ENCODE peak calls at places on chromosomes 4 and X, in eight cellular contexts. F, H, T, W, G, K, U and O are unnamed samples.

GRCh38 chr4:98908703-98909262 is 20.1 kb downstream of the EIF4E start:
- DNase-seq in F (no peak), H (no peak), T (no peak), W (no peak), G (no peak), K (no peak), U (no peak), O (no peak)

GRCh38 chrX:97328853-97329252 is 445.1 kb downstream of the RPA4 start:
- DNase-seq in F (no peak), H (no peak), T (no peak), W (no peak), G (no peak), K (no peak), U (peak), O (no peak)

GRCh38 chr4:88177981-88178632 is 19.7 kb upstream of the ABCG2 start:
- DNase-seq in F (no peak), H (no peak), T (no peak), W (peak), G (no peak), K (no peak), U (no peak), O (no peak)

GRCh38 chrX:115531818-115532403 is 29.1 kb upstream of the PLS3 start:
- DNase-seq in F (no peak), H (no peak), T (no peak), W (no peak), G (no peak), K (no peak), U (no peak), O (no peak)

GRCh38 chrX:42096262-42096939 is 173.0 kb upstream of the CASK start:
- DNase-seq in F (no peak), H (no peak), T (peak), W (no peak), G (no peak), K (no peak), U (no peak), O (no peak)

GRCh38 chr4:137967480-137968190 is 274.5 kb downstream of the SLC7A11 start:
- DNase-seq in F (no peak), H (no peak), T (no peak), W (no peak), G (no peak), K (no peak), U (no peak), O (no peak)

GRCh38 chr4:1204828-1205591 is 32.6 kb upstream of the SPON2 start:
- DNase-seq in F (peak), H (peak), T (peak), W (peak), G (no peak), K (peak), U (peak), O (no peak)

GRCh38 chr4:121072080-121072835 is at the start of gene NDNF:
- DNase-seq in F (peak), H (no peak), T (no peak), W (peak), G (no peak), K (no peak), U (peak), O (no peak)

GRCh38 chr4:105527081-105527480 is 25.3 kb upstream of the ARHGEF38 start:
- DNase-seq in F (no peak), H (no peak), T (no peak), W (no peak), G (no peak), K (no peak), U (no peak), O (no peak)

GRCh38 chr4:1309261-1310010 is 19.7 kb downstream of the MAEA start:
- DNase-seq in F (peak), H (peak), T (peak), W (peak), G (peak), K (peak), U (peak), O (peak)

GRCh38 chrX:41779941-41780340 is 56.0 kb downstream of the GPR82 start:
- DNase-seq in F (no peak), H (no peak), T (no peak), W (no peak), G (no peak), K (no peak), U (no peak), O (no peak)

GRCh38 chr4:146957252-146957651 is 11.6 kb upstream of the TTC29 start:
- DNase-seq in F (no peak), H (no peak), T (no peak), W (no peak), G (no peak), K (no peak), U (no peak), O (no peak)
- TF ChIP-seq POLR2AphosphoS5 in F (no peak), H (no peak), T (no peak), W (no peak), G (no peak), K (no peak), U (no peak), O (no peak)

GRCh38 chr4:114146947-114147618 is 167.6 kb upstream of the ARSJ start:
- DNase-seq in F (no peak), H (no peak), T (no peak), W (no peak), G (no peak), K (no peak), U (no peak), O (no peak)
- TF ChIP-seq POLR2AphosphoS5 in F (no peak), H (no peak), T (no peak), W (no peak), G (no peak), K (no peak), U (no peak), O (no peak)

DNA sequence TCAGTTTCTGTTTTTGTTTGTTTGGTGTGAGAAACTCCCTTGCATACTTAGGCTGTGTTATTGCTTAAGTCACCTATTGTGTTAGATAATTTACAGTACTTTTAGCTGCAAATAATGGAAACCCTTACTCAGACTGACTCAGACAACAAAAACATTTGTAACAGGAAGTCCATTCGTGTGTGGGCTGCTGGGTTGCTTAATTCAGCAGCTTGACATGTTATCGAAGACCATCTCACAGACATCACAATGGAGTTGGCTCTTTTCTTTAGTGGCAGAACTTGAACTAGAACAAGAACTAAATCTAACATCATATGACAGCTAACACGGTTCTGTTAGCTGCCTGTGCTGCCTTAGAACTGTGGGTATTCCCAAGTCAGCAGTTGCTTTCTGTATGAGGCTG is 9.9 kb upstream of the GABRE start:
- DNase-seq in F (no peak), H (no peak), T (no peak), W (no peak), G (no peak), K (no peak), U (no peak), O (no peak)
- TF ChIP-seq POLR2AphosphoS5 in F (no peak), H (no peak), T (no peak), W (no peak), G (no peak), K (no peak), U (no peak), O (no peak)

DNA sequence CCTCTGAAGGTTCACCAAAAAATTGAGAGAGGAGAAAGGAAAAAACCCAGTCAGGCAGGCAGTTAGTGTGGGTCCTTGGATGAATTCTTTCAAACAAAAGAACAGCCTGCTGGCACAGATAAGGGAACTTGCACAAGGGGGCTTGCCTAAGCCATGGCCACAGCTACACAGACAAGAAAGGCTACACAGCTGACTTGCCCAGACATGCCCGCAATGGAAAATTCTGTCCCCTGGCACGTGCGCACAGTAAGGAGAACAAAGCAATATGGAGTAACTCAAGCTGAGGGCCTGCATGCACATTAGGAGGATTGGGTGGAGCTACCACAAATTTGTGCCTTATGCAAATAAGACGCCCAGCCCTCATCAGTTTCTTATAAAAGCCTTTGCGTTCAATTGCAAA is 512.5 kb upstream of the HTR2C start:
- DNase-seq in F (no peak), H (no peak), T (no peak), W (no peak), G (no peak), K (no peak), U (no peak), O (no peak)
- TF ChIP-seq POLR2AphosphoS5 in F (no peak), H (no peak), T (no peak), W (no peak), G (no peak), K (no peak), U (no peak), O (no peak)

DNA sequence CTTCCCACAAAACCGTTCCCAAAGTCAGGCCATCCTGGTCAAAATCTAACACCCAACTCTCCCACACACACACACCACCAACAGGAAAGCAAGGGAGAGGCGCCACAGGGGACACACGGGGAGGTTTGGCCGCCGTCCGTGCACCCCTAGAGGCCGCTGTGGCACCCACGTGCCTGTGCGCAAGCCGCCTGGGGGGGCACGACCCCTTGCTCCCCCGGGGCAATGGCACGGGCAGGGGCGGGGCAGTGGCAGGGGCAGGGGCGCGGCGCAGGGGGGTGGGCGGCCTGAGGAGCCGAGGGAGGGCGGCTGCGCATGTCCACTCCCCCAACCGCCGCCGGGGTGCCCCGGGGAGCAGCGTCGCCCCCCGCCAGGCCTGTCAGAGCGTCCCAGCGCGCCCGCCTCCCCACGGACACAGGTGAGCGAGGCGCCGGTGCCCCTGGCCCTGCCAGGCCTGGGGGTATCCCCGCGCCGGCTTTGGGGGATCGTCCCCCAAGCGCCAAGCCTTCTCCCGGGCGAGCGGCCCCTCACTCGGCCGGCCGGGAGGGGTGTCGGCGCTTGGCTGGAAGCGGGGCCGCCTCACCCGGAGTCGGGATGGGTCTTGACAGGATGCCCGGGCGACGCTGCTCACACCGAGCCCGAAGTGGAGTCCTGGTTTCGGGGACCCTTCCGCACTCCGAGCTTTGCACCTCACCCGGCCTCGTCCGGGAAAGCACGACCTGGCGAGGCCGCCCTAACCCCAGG is at the start of gene ERAS:
- DNase-seq in F (no peak), H (no peak), T (no peak), W (no peak), G (peak), K (no peak), U (peak), O (no peak)
- TF ChIP-seq POLR2AphosphoS5 in F (no peak), H (no peak), T (no peak), W (no peak), G (no peak), K (no peak), U (no peak), O (no peak)

GRCh38 chr4:52407545-52407944 is 251.6 kb downstream of the USP46 start:
- DNase-seq in F (no peak), H (no peak), T (no peak), W (no peak), G (no peak), K (no peak), U (no peak), O (no peak)

GRCh38 chr4:52410971-52411370 is 248.1 kb downstream of the USP46 start:
- DNase-seq in F (no peak), H (no peak), T (no peak), W (no peak), G (no peak), K (no peak), U (no peak), O (no peak)

GRCh38 chr4:52408471-52408870 is 250.6 kb downstream of the USP46 start:
- DNase-seq in F (no peak), H (no peak), T (no peak), W (no peak), G (no peak), K (no peak), U (no peak), O (no peak)

GRCh38 chr4:52402582-52402981 is 256.5 kb downstream of the USP46 start:
- DNase-seq in F (no peak), H (no peak), T (no peak), W (no peak), G (no peak), K (no peak), U (no peak), O (no peak)

GRCh38 chr4:52408037-52408436 is 251.1 kb downstream of the USP46 start:
- DNase-seq in F (no peak), H (no peak), T (no peak), W (no peak), G (no peak), K (no peak), U (no peak), O (no peak)
- TF ChIP-seq POLR2AphosphoS5 in F (no peak), H (no peak), T (no peak), W (no peak), G (no peak), K (no peak), U (no peak), O (no peak)

DNA sequence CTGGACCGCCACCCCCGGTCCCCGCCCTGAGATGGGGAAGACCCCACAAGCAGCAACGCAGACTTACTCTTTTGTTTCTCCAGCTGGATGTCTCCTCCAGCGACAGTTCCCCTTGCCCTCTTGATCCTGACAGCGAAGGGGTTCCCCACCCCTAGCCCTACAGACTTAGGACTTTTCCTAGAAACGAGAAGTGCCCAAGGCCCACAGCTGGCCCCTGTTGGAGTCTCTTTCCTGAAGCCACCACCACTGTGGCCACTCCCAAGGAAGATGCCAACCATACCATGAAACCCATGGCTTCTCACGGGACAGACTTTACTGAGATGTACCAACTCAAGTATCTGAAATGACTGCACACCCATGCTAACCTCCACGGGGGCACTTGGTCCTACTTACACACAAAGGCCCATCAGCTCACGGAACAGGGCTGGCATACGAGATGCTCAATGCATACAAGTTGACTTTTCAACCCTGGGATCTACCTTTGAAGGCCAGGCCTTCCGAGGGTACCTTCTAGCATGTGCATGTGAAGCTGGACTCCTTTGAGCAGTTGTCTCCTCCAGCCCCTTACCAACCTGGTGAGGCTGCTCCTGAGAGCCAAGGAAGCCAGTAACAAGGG is 906 bp upstream of the IRAK1 start:
- DNase-seq in F (no peak), H (no peak), T (no peak), W (no peak), G (no peak), K (no peak), U (no peak), O (no peak)
- TF ChIP-seq POLR2AphosphoS5 in F (peak), H (no peak), T (no peak), W (no peak), G (no peak), K (no peak), U (no peak), O (no peak)

GRCh38 chr4:135371137-135371536 is 1169.5 kb upstream of the PABPC4L start:
- DNase-seq in F (no peak), H (no peak), T (no peak), W (no peak), G (no peak), K (no peak), U (peak), O (no peak)
- TF ChIP-seq POLR2AphosphoS5 in F (no peak), H (no peak), T (no peak), W (no peak), G (no peak), K (no peak), U (no peak), O (no peak)

GRCh38 chr4:122842984-122843531 is 16.4 kb downstream of the FGF2 start:
- DNase-seq in F (peak), H (no peak), T (no peak), W (peak), G (no peak), K (no peak), U (peak), O (peak)

GRCh38 chr4:122836941-122837340 is 10.3 kb downstream of the FGF2 start:
- DNase-seq in F (no peak), H (no peak), T (no peak), W (no peak), G (no peak), K (no peak), U (no peak), O (no peak)

GRCh38 chr4:122833999-122834398 is 7.4 kb downstream of the FGF2 start:
- DNase-seq in F (no peak), H (no peak), T (no peak), W (no peak), G (no peak), K (no peak), U (no peak), O (no peak)

GRCh38 chr4:122842392-122842791 is 15.8 kb downstream of the FGF2 start:
- DNase-seq in F (no peak), H (no peak), T (no peak), W (no peak), G (no peak), K (no peak), U (no peak), O (no peak)

GRCh38 chr4:122838034-122838433 is 11.4 kb downstream of the FGF2 start:
- DNase-seq in F (no peak), H (no peak), T (no peak), W (no peak), G (no peak), K (no peak), U (no peak), O (no peak)
- TF ChIP-seq POLR2AphosphoS5 in F (no peak), H (no peak), T (no peak), W (no peak), G (no peak), K (no peak), U (no peak), O (no peak)

GRCh38 chr4:147481577-147482109 is 746 bp downstream of the EDNRA start:
- DNase-seq in F (no peak), H (no peak), T (no peak), W (no peak), G (no peak), K (no peak), U (no peak), O (no peak)
- TF ChIP-seq POLR2AphosphoS5 in F (no peak), H (no peak), T (no peak), W (no peak), G (no peak), K (no peak), U (no peak), O (no peak)